ENCODE peak calls at places on chromosomes 2 and 18, in seven cellular contexts. S is cardiac muscle cell; W is IMR-90; D is bronchial epithelial cell; M is brain microvascular endothelial cell; Z is SK-N-SH; O is CD8-positive, alpha-beta memory T cell. U is an unnamed sample.

GRCh38 chr2:35787302-35788031 is 568.1 kb upstream of the CRIM1 start:
- DNase-seq in Z (no peak), D (peak; percentile 82), O (no peak), W (no peak), S (no peak), M (no peak), U (no peak)

GRCh38 chr2:28155627-28156026 is 237.0 kb upstream of the FOSL2 start:
- DNase-seq in M (no peak), O (no peak), W (no peak), S (no peak), Z (peak; percentile 44), D (no peak), U (peak; percentile 50)

GRCh38 chr2:55133467-55134315 is 83.4 kb upstream of the RTN4 start:
- DNase-seq in M (peak; percentile 81), Z (no peak), W (peak; percentile 96), S (no peak), O (peak; percentile 70), D (no peak), U (peak; percentile 77)

GRCh38 chr2:169363027-169363569 is 764 bp upstream of the LRP2 start:
- DNase-seq in S (no peak), O (no peak), D (peak; percentile 3), W (no peak), Z (peak; percentile 32), M (no peak), U (no peak)

GRCh38 chr2:163906410-163906809 is 170.6 kb upstream of the FIGN start:
- DNase-seq in W (no peak), Z (no peak), D (no peak), O (no peak), S (no peak), M (no peak), U (no peak)

GRCh38 chr2:47029737-47030524 is 114.3 kb upstream of the MCFD2 start:
- DNase-seq in M (peak; percentile 18), O (no peak), W (peak; percentile 52), D (peak; percentile 81), S (no peak), Z (no peak), U (peak; percentile 52)

GRCh38 chr2:234867882-234868285 is 83.9 kb upstream of the SH3BP4 start:
- DNase-seq in O (no peak), W (no peak), M (no peak), Z (no peak), S (no peak), D (no peak), U (no peak)

GRCh38 chr2:6896930-6897759 is 19.6 kb downstream of the RSAD2 start:
- DNase-seq in D (peak; percentile 32), M (no peak), Z (peak; percentile 52), S (peak; percentile 36), O (no peak), W (peak; percentile 10), U (peak; percentile 53)

GRCh38 chr2:71905205-71905604 is 242.5 kb downstream of the CYP26B1 start:
- DNase-seq in S (no peak), Z (no peak), D (no peak), M (no peak), W (no peak), O (no peak), U (no peak)

DNA sequence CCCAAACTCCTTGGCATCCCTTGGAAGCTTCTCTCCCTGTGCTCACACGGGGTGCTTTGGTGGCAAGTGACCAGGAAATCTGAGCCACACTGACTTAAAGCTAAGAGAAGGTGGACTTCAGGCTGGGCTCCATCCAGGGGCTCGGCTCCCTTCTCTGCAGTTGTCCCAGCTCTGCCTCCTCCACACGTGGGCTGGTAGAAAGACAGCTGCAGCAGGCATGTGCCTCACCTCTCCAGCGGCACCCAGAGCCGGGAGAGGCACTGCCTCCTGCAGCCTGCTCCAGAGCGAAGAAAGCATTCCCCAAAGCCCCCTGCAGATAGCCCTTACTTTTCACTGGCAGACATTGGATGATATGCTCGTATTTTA is 11.3 kb downstream of the KCNF1 start:
- DNase-seq in S (no peak), M (no peak), O (no peak), W (no peak), Z (no peak), D (no peak), U (no peak)
- H3K27me3 ChIP-seq in S (no peaks in the 10 kb centered on the region), M (no peaks in the 10 kb centered on the region), O (peaks cover 3% of the 10 kb centered on the region), W (no peaks in the 10 kb centered on the region), Z (no peaks in the 10 kb centered on the region), D (peaks cover 16% of the 10 kb centered on the region), U (peaks cover 8% of the 10 kb centered on the region)

GRCh38 chr2:176067587-176068002 is 16.2 kb downstream of the EVX2 start:
- DNase-seq in D (no peak), S (no peak), Z (no peak), W (no peak), M (no peak), O (no peak), U (no peak)
- H3K27me3 ChIP-seq in D (peaks cover 50% of the 10 kb centered on the region), S (peaks cover 96% of the 10 kb centered on the region), Z (no peaks in the 10 kb centered on the region), W (peaks cover 66% of the 10 kb centered on the region), M (peaks cover 68% of the 10 kb centered on the region), O (peaks cover 46% of the 10 kb centered on the region), U (peaks cover 95% of the 10 kb centered on the region)

GRCh38 chr18:63664571-63664970 is 2.9 kb upstream of the SERPINB3 start:
- DNase-seq in Z (no peak), D (peak; percentile 87), W (no peak), S (no peak), O (no peak), M (no peak), U (no peak)
- H3K27me3 ChIP-seq in Z (no peaks in the 10 kb centered on the region), D (no peaks in the 10 kb centered on the region), W (no peaks in the 10 kb centered on the region), S (no peaks in the 10 kb centered on the region), O (no peaks in the 10 kb centered on the region), M (no peaks in the 10 kb centered on the region), U (no peaks in the 10 kb centered on the region)

DNA sequence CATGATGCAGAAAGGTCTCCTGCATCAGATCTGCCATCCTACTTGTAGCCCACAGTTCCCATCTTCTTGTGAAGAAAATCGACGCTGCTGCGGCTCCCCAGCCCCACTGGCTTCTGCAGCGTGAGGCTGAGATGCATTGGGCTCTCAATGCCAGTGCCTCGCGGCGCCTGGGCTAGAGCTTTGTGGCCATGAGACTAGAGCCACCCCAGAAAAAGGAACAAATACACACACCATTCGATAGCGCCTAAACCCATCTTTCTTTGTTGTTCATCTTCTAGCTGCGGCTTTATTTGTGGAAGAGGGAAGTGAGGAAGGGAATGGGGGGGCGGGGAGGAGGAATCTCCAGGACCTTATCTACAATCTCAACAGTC is 2.7 kb downstream of the NOL4 start:
- DNase-seq in O (no peak), M (no peak), S (peak; percentile 39), D (no peak), Z (peak; percentile 41), W (no peak), U (peak; percentile 5)
- H3K27me3 ChIP-seq in O (no peaks in the 10 kb centered on the region), M (peaks cover 42% of the 10 kb centered on the region), S (peaks cover 70% of the 10 kb centered on the region), D (peaks cover 25% of the 10 kb centered on the region), Z (peaks cover 37% of the 10 kb centered on the region), W (peaks cover 34% of the 10 kb centered on the region), U (peaks cover 75% of the 10 kb centered on the region)

GRCh38 chr2:189582140-189582825 is 1.7 kb upstream of the SLC40A1 start:
- DNase-seq in Z (no peak), W (no peak), D (no peak), O (no peak), M (no peak), S (no peak), U (no peak)

GRCh38 chr2:189584662-189585061 is 4.1 kb upstream of the SLC40A1 start:
- DNase-seq in W (no peak), S (no peak), O (no peak), D (no peak), M (no peak), Z (no peak), U (no peak)

GRCh38 chr2:189587771-189588170 is 7.2 kb upstream of the SLC40A1 start:
- DNase-seq in O (no peak), M (no peak), D (no peak), Z (no peak), S (no peak), W (no peak), U (no peak)

GRCh38 chr2:189581354-189582139 is 961 bp upstream of the SLC40A1 start:
- DNase-seq in Z (peak; percentile 54), D (no peak), O (no peak), M (no peak), S (no peak), W (no peak), U (peak; percentile 53)

GRCh38 chr2:189585357-189585756 is 4.8 kb upstream of the SLC40A1 start:
- DNase-seq in S (no peak), O (no peak), D (peak; percentile 75), W (no peak), Z (no peak), M (no peak), U (no peak)
- H3K27me3 ChIP-seq in S (peaks cover 49% of the 10 kb centered on the region), O (no peaks in the 10 kb centered on the region), D (no peaks in the 10 kb centered on the region), W (peaks cover 2% of the 10 kb centered on the region), Z (no peaks in the 10 kb centered on the region), M (no peaks in the 10 kb centered on the region), U (no peaks in the 10 kb centered on the region)

DNA sequence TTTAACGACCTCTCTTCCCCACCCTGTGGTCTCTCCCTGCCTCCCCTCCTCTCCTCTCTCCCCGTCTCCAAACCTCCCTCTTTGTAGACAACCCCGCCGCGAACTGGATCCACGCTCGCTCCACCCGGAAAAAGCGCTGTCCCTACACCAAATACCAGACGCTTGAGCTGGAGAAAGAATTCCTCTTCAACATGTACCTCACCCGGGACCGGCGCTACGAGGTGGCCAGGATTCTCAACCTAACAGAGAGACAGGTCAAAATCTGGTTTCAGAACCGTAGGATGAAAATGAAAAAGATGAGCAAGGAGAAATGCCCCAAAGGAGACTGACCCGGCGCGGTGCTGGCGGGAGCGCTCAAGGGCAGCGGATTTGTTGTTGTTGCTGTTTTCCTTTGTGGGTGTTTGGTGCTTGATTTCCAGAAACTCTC is 1.3 kb downstream of the HOXD9 start:
- DNase-seq in O (no peak), Z (no peak), M (no peak), S (no peak), W (no peak), D (no peak), U (no peak)
- H3K27me3 ChIP-seq in O (peaks cover 91% of the 10 kb centered on the region), Z (no peaks in the 10 kb centered on the region), M (peaks cover 92% of the 10 kb centered on the region), S (peaks cover 100% of the 10 kb centered on the region), W (peaks cover 90% of the 10 kb centered on the region), D (peaks cover 76% of the 10 kb centered on the region), U (peaks cover 96% of the 10 kb centered on the region)

DNA sequence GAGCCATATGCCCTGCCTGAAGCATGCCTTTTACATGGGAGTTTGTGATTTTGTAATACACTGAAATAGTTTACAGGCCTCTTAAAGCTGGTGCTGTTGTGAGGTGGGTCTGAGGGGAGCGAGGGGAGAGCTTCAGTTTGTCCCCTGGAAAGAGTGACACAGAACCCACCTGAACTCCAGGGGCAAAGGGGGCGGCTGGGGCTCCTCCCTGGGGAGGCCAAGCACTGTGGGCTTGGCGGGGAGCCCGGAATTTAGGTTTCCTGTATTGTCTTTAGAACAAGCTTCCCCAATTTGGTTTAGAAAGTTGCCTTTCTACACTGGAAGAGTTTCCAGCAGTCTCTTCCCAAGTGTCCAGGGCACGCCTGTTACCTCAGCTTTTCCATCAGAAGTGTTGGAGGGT is 75.7 kb downstream of the VAPA start:
- DNase-seq in O (no peak), D (no peak), M (no peak), W (no peak), S (no peak), Z (no peak), U (no peak)
- H3K27me3 ChIP-seq in O (peaks cover 8% of the 10 kb centered on the region), D (no peaks in the 10 kb centered on the region), M (no peaks in the 10 kb centered on the region), W (peaks cover 33% of the 10 kb centered on the region), S (no peaks in the 10 kb centered on the region), Z (no peaks in the 10 kb centered on the region), U (no peaks in the 10 kb centered on the region)

GRCh38 chr2:239721531-239721930 is 303.6 kb downstream of the NDUFA10 start:
- DNase-seq in O (no peak), D (no peak), M (no peak), W (no peak), Z (no peak), S (no peak), U (no peak)
- H3K27me3 ChIP-seq in O (no peaks in the 10 kb centered on the region), D (no peaks in the 10 kb centered on the region), M (no peaks in the 10 kb centered on the region), W (no peaks in the 10 kb centered on the region), Z (no peaks in the 10 kb centered on the region), S (no peaks in the 10 kb centered on the region), U (no peaks in the 10 kb centered on the region)